ENCODE peak calls at places on chromosomes 12 and 14, in four cellular contexts. One of them, this sample, is unnamed.

GRCh38 chr12:28899951-28900350 is 249.1 kb upstream of the FAR2 start:
- DNase-seq in GM19239: no peak
- DNase-seq in iris pigment epithelial cell: peak; percentile 95
- DNase-seq in Right ventricle myocardium superior: no peak
- DNase-seq in this sample: no peak

GRCh38 chr12:56900583-56900982 is 33.6 kb downstream of the SDR9C7 start:
- DNase-seq in Right ventricle myocardium superior: no peak
- DNase-seq in GM19239: no peak
- DNase-seq in iris pigment epithelial cell: no peak
- DNase-seq in this sample: no peak

GRCh38 chr12:17976202-17976601 is 113.8 kb downstream of the RERGL start:
- DNase-seq in Right ventricle myocardium superior: no peak
- DNase-seq in GM19239: no peak
- DNase-seq in iris pigment epithelial cell: peak; percentile 9
- DNase-seq in this sample: no peak

GRCh38 chr14:91317381-91318313 is 73.1 kb upstream of the GPR68 start:
- DNase-seq in Right ventricle myocardium superior: peak; percentile 90
- DNase-seq in iris pigment epithelial cell: no peak
- DNase-seq in GM19239: no peak
- DNase-seq in this sample: no peak

GRCh38 chr12:11949738-11950403 is 120.9 kb upstream of the BCL2L14 start:
- DNase-seq in Right ventricle myocardium superior: no peak
- DNase-seq in GM19239: no peak
- DNase-seq in iris pigment epithelial cell: no peak
- DNase-seq in this sample: no peak

GRCh38 chr12:11508699-11509098 is 113.3 kb upstream of the PRB2 start:
- DNase-seq in iris pigment epithelial cell: peak; percentile 71
- DNase-seq in GM19239: no peak
- DNase-seq in Right ventricle myocardium superior: no peak
- DNase-seq in this sample: no peak

GRCh38 chr12:129063600-129063999 is 210.3 kb downstream of the GLT1D1 start:
- DNase-seq in GM19239: no peak
- DNase-seq in Right ventricle myocardium superior: no peak
- DNase-seq in iris pigment epithelial cell: no peak
- DNase-seq in this sample: no peak

GRCh38 chr12:6570264-6570887 is 2.3 kb upstream of the NOP2 start:
- DNase-seq in iris pigment epithelial cell: peak; percentile 25
- DNase-seq in Right ventricle myocardium superior: peak; percentile 63
- DNase-seq in GM19239: no peak
- DNase-seq in this sample: no peak

GRCh38 chr14:60220084-60220483 is 28.9 kb upstream of the PPM1A start:
- DNase-seq in Right ventricle myocardium superior: no peak
- DNase-seq in iris pigment epithelial cell: no peak
- DNase-seq in GM19239: no peak
- DNase-seq in this sample: no peak

GRCh38 chr12:31238764-31239387 is 87.1 kb downstream of the SINHCAF start:
- DNase-seq in Right ventricle myocardium superior: peak; percentile 77
- DNase-seq in GM19239: peak; percentile 65
- DNase-seq in iris pigment epithelial cell: peak; percentile 59
- DNase-seq in this sample: peak; percentile 60

GRCh38 chr14:75568791-75569190 is 9.6 kb upstream of the FLVCR2 start:
- DNase-seq in GM19239: no peak
- DNase-seq in iris pigment epithelial cell: no peak
- DNase-seq in Right ventricle myocardium superior: no peak
- DNase-seq in this sample: no peak

GRCh38 chr12:96831346-96831745 is 75.7 kb upstream of the NEDD1 start:
- DNase-seq in GM19239: no peak
- DNase-seq in Right ventricle myocardium superior: no peak
- DNase-seq in iris pigment epithelial cell: no peak
- DNase-seq in this sample: no peak

GRCh38 chr12:666766-667308 is 3.6 kb upstream of the NINJ2 start:
- DNase-seq in GM19239: no peak
- DNase-seq in Right ventricle myocardium superior: no peak
- DNase-seq in iris pigment epithelial cell: peak; percentile 24
- DNase-seq in this sample: no peak

GRCh38 chr12:67442347-67442841 is 173.2 kb downstream of the CAND1 start:
- DNase-seq in GM19239: no peak
- DNase-seq in iris pigment epithelial cell: no peak
- DNase-seq in Right ventricle myocardium superior: peak; percentile 40
- DNase-seq in this sample: no peak

GRCh38 chr14:80926706-80927384 is 14.7 kb downstream of the CEP128 start:
- DNase-seq in Right ventricle myocardium superior: no peak
- DNase-seq in iris pigment epithelial cell: peak; percentile 85
- DNase-seq in GM19239: no peak
- DNase-seq in this sample: no peak

GRCh38 chr12:53938276-53939140 is at the start of gene HOXC13:
- DNase-seq in Right ventricle myocardium superior: no peak
- DNase-seq in iris pigment epithelial cell: no peak
- DNase-seq in GM19239: no peak
- DNase-seq in this sample: no peak

GRCh38 chr12:91777268-91777997 is 368.2 kb downstream of the BTG1 start:
- DNase-seq in Right ventricle myocardium superior: no peak
- DNase-seq in iris pigment epithelial cell: peak; percentile 70
- DNase-seq in GM19239: no peak
- DNase-seq in this sample: no peak

GRCh38 chr12:3147260-3147659 is 70.1 kb downstream of the TSPAN9 start:
- DNase-seq in GM19239: no peak
- DNase-seq in iris pigment epithelial cell: no peak
- DNase-seq in Right ventricle myocardium superior: no peak
- DNase-seq in this sample: no peak

GRCh38 chr14:73237219-73237785 is at the start of gene PAPLN:
- DNase-seq in GM19239: no peak
- DNase-seq in Right ventricle myocardium superior: peak; percentile 67
- DNase-seq in iris pigment epithelial cell: peak; percentile 31
- DNase-seq in this sample: no peak

GRCh38 chr12:47763481-47764344 is 5.0 kb upstream of the RAPGEF3 start:
- DNase-seq in GM19239: no peak
- DNase-seq in iris pigment epithelial cell: no peak
- DNase-seq in Right ventricle myocardium superior: peak; percentile 30
- DNase-seq in this sample: no peak

GRCh38 chr14:96351986-96352385 is 11.2 kb downstream of the ATG2B start:
- DNase-seq in GM19239: no peak
- DNase-seq in iris pigment epithelial cell: peak; percentile 63
- DNase-seq in Right ventricle myocardium superior: no peak
- DNase-seq in this sample: no peak

GRCh38 chr12:44088647-44089046 is 252.8 kb downstream of the TMEM117 start:
- DNase-seq in GM19239: no peak
- DNase-seq in Right ventricle myocardium superior: no peak
- DNase-seq in iris pigment epithelial cell: no peak
- DNase-seq in this sample: no peak

GRCh38 chr12:108596854-108597558 is 878 bp downstream of the TMEM119 start:
- DNase-seq in iris pigment epithelial cell: no peak
- DNase-seq in Right ventricle myocardium superior: no peak
- DNase-seq in GM19239: no peak
- DNase-seq in this sample: no peak

GRCh38 chr14:102285106-102285505 is 19.9 kb downstream of the MOK start:
- DNase-seq in iris pigment epithelial cell: no peak
- DNase-seq in Right ventricle myocardium superior: no peak
- DNase-seq in GM19239: no peak
- DNase-seq in this sample: no peak

GRCh38 chr12:45304514-45305178 is 88.8 kb downstream of the ANO6 start:
- DNase-seq in GM19239: no peak
- DNase-seq in Right ventricle myocardium superior: no peak
- DNase-seq in iris pigment epithelial cell: no peak
- DNase-seq in this sample: no peak